ENCODE peak calls at places on chromosomes 11 and 22, in ten cellular contexts. One of them, this sample, is unnamed.

GRCh38 chr11:34823639-34824038 is 92.5 kb downstream of the APIP start:
- DNase-seq in Calu3: no peak
- DNase-seq in C1 segment of cervical spinal cord: no peak
- DNase-seq in renal cortical epithelial cell: no peak
- DNase-seq in astrocyte of the spinal cord: no peak
- DNase-seq in fibroblast of pulmonary artery: no peak
- DNase-seq in memory B cell: no peak
- DNase-seq in G401: no peak
- DNase-seq in MCF 10A: no peak
- DNase-seq in activated naive CD4-positive, alpha-beta T cell: no peak
- DNase-seq in this sample: no peak

GRCh38 chr22:24995649-24996180 is 43.2 kb downstream of the KIAA1671 start:
- DNase-seq in Calu3: no peak
- DNase-seq in C1 segment of cervical spinal cord: no peak
- DNase-seq in renal cortical epithelial cell: no peak
- DNase-seq in astrocyte of the spinal cord: no peak
- DNase-seq in fibroblast of pulmonary artery: no peak
- DNase-seq in memory B cell: no peak
- DNase-seq in G401: no peak
- DNase-seq in MCF 10A: no peak
- DNase-seq in activated naive CD4-positive, alpha-beta T cell: no peak
- DNase-seq in this sample: no peak

GRCh38 chr11:105092255-105093239 is 47.0 kb downstream of the CARD18 start:
- DNase-seq in Calu3: no peak
- DNase-seq in C1 segment of cervical spinal cord: no peak
- DNase-seq in renal cortical epithelial cell: peak; percentile 50
- DNase-seq in astrocyte of the spinal cord: peak; percentile 12
- DNase-seq in fibroblast of pulmonary artery: no peak
- DNase-seq in memory B cell: no peak
- DNase-seq in G401: no peak
- DNase-seq in MCF 10A: peak; percentile 38
- DNase-seq in activated naive CD4-positive, alpha-beta T cell: no peak
- DNase-seq in this sample: no peak

GRCh38 chr22:31295413-31295812 is 3.1 kb upstream of the PIK3IP1 start:
- DNase-seq in Calu3: no peak
- DNase-seq in C1 segment of cervical spinal cord: no peak
- DNase-seq in renal cortical epithelial cell: no peak
- DNase-seq in astrocyte of the spinal cord: no peak
- DNase-seq in fibroblast of pulmonary artery: no peak
- DNase-seq in memory B cell: no peak
- DNase-seq in G401: no peak
- DNase-seq in MCF 10A: no peak
- DNase-seq in activated naive CD4-positive, alpha-beta T cell: no peak
- DNase-seq in this sample: no peak

GRCh38 chr11:132058211-132058772 is 687.9 kb downstream of the NTM start:
- DNase-seq in Calu3: no peak
- DNase-seq in C1 segment of cervical spinal cord: peak; percentile 39
- DNase-seq in renal cortical epithelial cell: peak; percentile 15
- DNase-seq in astrocyte of the spinal cord: peak; percentile 51
- DNase-seq in fibroblast of pulmonary artery: peak; percentile 55
- DNase-seq in memory B cell: no peak
- DNase-seq in G401: no peak
- DNase-seq in MCF 10A: no peak
- DNase-seq in activated naive CD4-positive, alpha-beta T cell: no peak
- DNase-seq in this sample: peak; percentile 74

GRCh38 chr11:65532388-65533064 is 7.6 kb downstream of the SCYL1 start:
- DNase-seq in Calu3: no peak
- DNase-seq in C1 segment of cervical spinal cord: no peak
- DNase-seq in renal cortical epithelial cell: no peak
- DNase-seq in astrocyte of the spinal cord: no peak
- DNase-seq in fibroblast of pulmonary artery: no peak
- DNase-seq in memory B cell: no peak
- DNase-seq in G401: no peak
- DNase-seq in MCF 10A: no peak
- DNase-seq in activated naive CD4-positive, alpha-beta T cell: no peak
- DNase-seq in this sample: no peak

GRCh38 chr11:94544832-94545640 is 1.3 kb downstream of the FUT4 start:
- DNase-seq in Calu3: no peak
- DNase-seq in C1 segment of cervical spinal cord: no peak
- DNase-seq in renal cortical epithelial cell: no peak
- DNase-seq in astrocyte of the spinal cord: no peak
- DNase-seq in fibroblast of pulmonary artery: no peak
- DNase-seq in memory B cell: no peak
- DNase-seq in G401: peak; percentile 22
- DNase-seq in MCF 10A: no peak
- DNase-seq in activated naive CD4-positive, alpha-beta T cell: no peak
- DNase-seq in this sample: no peak

GRCh38 chr22:42269407-42270177 is 861 bp downstream of the TCF20 start:
- DNase-seq in Calu3: peak; percentile 84
- DNase-seq in C1 segment of cervical spinal cord: peak; percentile 57
- DNase-seq in renal cortical epithelial cell: peak; percentile 21
- DNase-seq in astrocyte of the spinal cord: no peak
- DNase-seq in fibroblast of pulmonary artery: peak; percentile 14
- DNase-seq in memory B cell: no peak
- DNase-seq in G401: peak; percentile 40
- DNase-seq in MCF 10A: peak; percentile 71
- DNase-seq in activated naive CD4-positive, alpha-beta T cell: peak; percentile 66
- DNase-seq in this sample: no peak

GRCh38 chr11:95081412-95081811 is 8.2 kb upstream of the ENDOD1 start:
- DNase-seq in Calu3: no peak
- DNase-seq in C1 segment of cervical spinal cord: peak; percentile 68
- DNase-seq in renal cortical epithelial cell: peak; percentile 67
- DNase-seq in astrocyte of the spinal cord: peak; percentile 58
- DNase-seq in fibroblast of pulmonary artery: peak; percentile 51
- DNase-seq in memory B cell: no peak
- DNase-seq in G401: peak; percentile 34
- DNase-seq in MCF 10A: no peak
- DNase-seq in activated naive CD4-positive, alpha-beta T cell: no peak
- DNase-seq in this sample: no peak

GRCh38 chr11:119845305-119845704 is 116.3 kb upstream of the NECTIN1 start:
- DNase-seq in Calu3: no peak
- DNase-seq in C1 segment of cervical spinal cord: no peak
- DNase-seq in renal cortical epithelial cell: no peak
- DNase-seq in astrocyte of the spinal cord: no peak
- DNase-seq in fibroblast of pulmonary artery: no peak
- DNase-seq in memory B cell: no peak
- DNase-seq in G401: no peak
- DNase-seq in MCF 10A: no peak
- DNase-seq in activated naive CD4-positive, alpha-beta T cell: no peak
- DNase-seq in this sample: no peak

GRCh38 chr22:27133951-27134664 is 476.7 kb downstream of the MIAT start:
- DNase-seq in Calu3: peak; percentile 69
- DNase-seq in C1 segment of cervical spinal cord: no peak
- DNase-seq in renal cortical epithelial cell: peak; percentile 81
- DNase-seq in astrocyte of the spinal cord: peak; percentile 88
- DNase-seq in fibroblast of pulmonary artery: peak; percentile 82
- DNase-seq in memory B cell: no peak
- DNase-seq in G401: no peak
- DNase-seq in MCF 10A: peak; percentile 90
- DNase-seq in activated naive CD4-positive, alpha-beta T cell: no peak
- DNase-seq in this sample: peak; percentile 93